ENCODE peak calls at places on chromosomes 7 and 10, in seven cellular contexts. K, F, D, E, R, O and U are unnamed samples.
A peak's percentile ranks its signal among the peaks of the same experiment; 100 is the strongest.

GRCh38 chr10:123868058-123868995 is 23.3 kb downstream of the CPXM2 start:
- DNase-seq in K (no peak), F (no peak), D (no peak), E (no peak), R (no peak), O (no peak), U (peak; percentile 85)

GRCh38 chr7:98834949-98835348 is 34.9 kb downstream of the TMEM130 start:
- DNase-seq in K (no peak), F (no peak), D (no peak), E (no peak), R (no peak), O (no peak), U (no peak)

GRCh38 chr10:63986536-63986935 is 465.3 kb downstream of the REEP3 start:
- DNase-seq in K (no peak), F (no peak), D (no peak), E (no peak), R (no peak), O (no peak), U (no peak)

GRCh38 chr10:22341190-22341935 is 3.9 kb upstream of the SPAG6 start:
- DNase-seq in K (no peak), F (no peak), D (peak; percentile 64), E (no peak), R (no peak), O (peak; percentile 15), U (no peak)

GRCh38 chr10:61643316-61643751 is 19.4 kb upstream of the CABCOCO1 start:
- DNase-seq in K (no peak), F (no peak), D (no peak), E (no peak), R (no peak), O (peak; percentile 85), U (no peak)

GRCh38 chr10:1153805-1154351 is 97.7 kb downstream of the WDR37 start:
- DNase-seq in K (no peak), F (peak; percentile 4), D (no peak), E (no peak), R (peak; percentile 8), O (no peak), U (no peak)

GRCh38 chr10:59907918-59908807 is 1.8 kb upstream of the CCDC6 start:
- DNase-seq in K (peak; percentile 69), F (peak; percentile 63), D (no peak), E (no peak), R (peak; percentile 64), O (peak; percentile 85), U (peak; percentile 61)

GRCh38 chr7:64775289-64775688 is 18.9 kb upstream of the ZNF138 start:
- DNase-seq in K (no peak), F (no peak), D (no peak), E (no peak), R (no peak), O (peak; percentile 7), U (no peak)

GRCh38 chr7:786472-787255 is 45.6 kb upstream of the SUN1 start:
- DNase-seq in K (peak; percentile 61), F (peak; percentile 61), D (peak; percentile 84), E (no peak), R (peak; percentile 80), O (peak; percentile 51), U (peak; percentile 86)

GRCh38 chr7:141700848-141701371 is 1.1 kb downstream of the DENND11 start:
- DNase-seq in K (no peak), F (no peak), D (no peak), E (no peak), R (no peak), O (no peak), U (no peak)

GRCh38 chr10:21727452-21728168 is 193.6 kb downstream of the MLLT10 start:
- DNase-seq in K (no peak), F (no peak), D (no peak), E (no peak), R (peak; percentile 41), O (no peak), U (no peak)

GRCh38 chr10:106474891-106475290 is 689.6 kb downstream of the SORCS1 start:
- DNase-seq in K (no peak), F (no peak), D (no peak), E (no peak), R (no peak), O (peak; percentile 26), U (no peak)

GRCh38 chr7:23654508-23654907 is 25.5 kb upstream of the FAM221A start:
- DNase-seq in K (peak; percentile 23), F (no peak), D (no peak), E (no peak), R (peak; percentile 58), O (peak; percentile 31), U (no peak)

GRCh38 chr7:102214477-102215072 is 72.1 kb upstream of the SH2B2 start:
- DNase-seq in K (no peak), F (no peak), D (no peak), E (no peak), R (no peak), O (no peak), U (no peak)

GRCh38 chr10:13206546-13207443 is 27.4 kb downstream of the UCMA start:
- DNase-seq in K (no peak), F (no peak), D (no peak), E (no peak), R (no peak), O (peak; percentile 61), U (no peak)

GRCh38 chr10:121042342-121042741 is 191.2 kb downstream of the WDR11 start:
- DNase-seq in K (no peak), F (no peak), D (no peak), E (no peak), R (no peak), O (no peak), U (no peak)

GRCh38 chr7:537911-538634 is 18.4 kb upstream of the PDGFA start:
- DNase-seq in K (no peak), F (no peak), D (no peak), E (no peak), R (peak; percentile 73), O (peak; percentile 89), U (peak; percentile 93)

DNA sequence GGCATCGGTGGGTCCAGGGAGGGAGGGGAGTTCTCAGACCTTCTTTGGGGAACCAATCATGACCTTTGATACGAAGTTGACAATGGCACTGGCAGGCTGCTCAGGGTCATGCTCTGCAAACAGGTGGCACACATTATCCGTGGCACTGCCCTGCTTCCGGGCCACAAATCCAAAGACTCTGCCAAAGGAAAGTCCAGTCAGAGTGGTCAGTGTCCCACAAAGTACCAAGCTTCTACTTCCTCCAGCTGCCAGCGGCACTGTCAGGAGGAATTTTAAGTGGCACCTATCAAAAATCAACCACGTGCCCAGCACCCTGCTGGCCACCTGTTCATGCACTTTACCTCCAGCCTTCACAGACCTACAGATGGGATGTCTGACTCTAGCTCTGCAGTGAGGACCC is 303.9 kb downstream of the TNS3 start:
- DNase-seq in K (no peak), F (no peak), D (no peak), E (no peak), R (no peak), O (no peak), U (no peak)
- TF ChIP-seq POLR2A in K (no peak), F (no peak), D (no peak), E (no peak), R (no peak), O (no peak), U (no peak)

DNA sequence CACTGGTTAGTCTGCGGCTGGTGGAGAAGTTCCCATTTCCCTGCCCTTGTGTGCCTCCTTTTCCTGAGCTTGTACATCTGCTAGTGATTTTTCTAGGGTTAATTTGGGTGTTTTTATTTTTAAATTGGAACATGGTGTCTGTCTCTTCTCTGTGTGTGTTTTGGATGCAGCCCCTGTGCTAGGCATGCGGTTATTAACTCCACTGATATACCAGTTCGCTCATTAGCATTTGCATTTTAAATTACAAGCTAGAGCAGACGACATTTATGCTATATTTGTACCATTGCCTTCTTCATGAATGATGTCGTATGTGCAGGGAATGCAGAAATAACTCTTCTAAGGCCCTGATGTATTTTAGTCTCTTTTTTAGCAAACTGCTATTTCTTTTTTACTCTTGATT is 89.8 kb downstream of the LRRC4 start:
- DNase-seq in K (no peak), F (no peak), D (no peak), E (no peak), R (no peak), O (no peak), U (no peak)
- H3K4me1 ChIP-seq in K (no peaks in the 10 kb centered on the region), F (no peaks in the 10 kb centered on the region), D (no peaks in the 10 kb centered on the region), E (no peaks in the 10 kb centered on the region), R (no peaks in the 10 kb centered on the region), O (peaks cover 10% of the 10 kb centered on the region), U (peaks cover 6% of the 10 kb centered on the region)

GRCh38 chr10:110216240-110216639 is 8.8 kb downstream of the MXI1 start:
- DNase-seq in K (no peak), F (no peak), D (no peak), E (no peak), R (no peak), O (no peak), U (no peak)
- H3K27ac ChIP-seq in K (no peak overlapping the region), F (no peak overlapping the region), D (no peak overlapping the region), E (no peak overlapping the region), R (peak overlapping the region; percentile 97), O (no peak overlapping the region), U (no peak overlapping the region)

DNA sequence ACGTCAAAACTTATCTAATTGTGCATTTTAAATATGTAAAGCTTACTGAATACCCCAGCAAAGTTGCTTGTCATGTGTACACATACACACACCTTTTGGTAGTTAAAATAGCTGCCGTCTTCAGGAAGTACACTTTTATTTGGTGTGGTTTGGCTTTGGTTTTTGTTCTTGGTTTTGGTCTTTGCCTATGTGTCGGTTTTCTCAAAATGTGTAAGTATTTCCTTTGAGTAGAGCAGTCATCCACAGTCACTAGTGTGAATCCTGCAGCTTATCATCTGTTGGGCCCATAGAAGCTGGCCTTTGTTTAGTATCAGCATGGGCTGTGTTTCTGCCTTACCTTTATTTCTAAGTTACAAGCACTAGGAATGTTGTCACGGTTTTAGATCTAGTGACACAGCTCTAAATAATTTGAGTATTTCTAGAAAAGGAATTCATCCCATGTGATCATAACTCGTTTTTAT is 35.3 kb downstream of the NET1 start:
- DNase-seq in K (no peak), F (no peak), D (no peak), E (peak; percentile 67), R (no peak), O (peak; percentile 14), U (no peak)
- TF ChIP-seq POLR2A in K (peak; percentile 45), F (no peak), D (no peak), E (no peak), R (no peak), O (no peak), U (no peak)

GRCh38 chr10:125105856-125106255 is 54.5 kb downstream of the CTBP2 start:
- DNase-seq in K (no peak), F (no peak), D (no peak), E (no peak), R (peak; percentile 24), O (no peak), U (no peak)
- H3K4me1 ChIP-seq in K (no peaks in the 10 kb centered on the region), F (no peaks in the 10 kb centered on the region), D (peaks cover 15% of the 10 kb centered on the region), E (no peaks in the 10 kb centered on the region), R (peaks cover 36% of the 10 kb centered on the region), O (peaks cover 12% of the 10 kb centered on the region), U (no peaks in the 10 kb centered on the region)

GRCh38 chr7:30842542-30843451 is 68.9 kb upstream of the AQP1 start:
- DNase-seq in K (no peak), F (no peak), D (no peak), E (no peak), R (no peak), O (no peak), U (peak; percentile 23)
- H3K27ac ChIP-seq in K (peak overlapping the region; percentile 66), F (peak overlapping the region; percentile 7), D (no peak overlapping the region), E (no peak overlapping the region), R (peak overlapping the region; percentile 82), O (no peak overlapping the region), U (no peak overlapping the region)